ENCODE peak calls at places on chromosomes 1 and 21, in eight cellular contexts. A is progenitor cell of endocrine pancreas, M is retinal pigment epithelial cell, F is H1, Q is transverse colon, B is body of pancreas, P is nephron progenitor cell, H is thoracic aorta. K is an unnamed sample.

GRCh38 chr1:184590163-184590750 is 164.4 kb downstream of the EDEM3 start:
- DNase-seq in A (no peak), M (no peak), F (no peak), Q (peak; percentile 81), B (peak; percentile 86), P (no peak), H (no peak), K (no peak)

GRCh38 chr1:223844521-223844961 is 1.2 kb downstream of the TP53BP2 start:
- DNase-seq in A (no peak), M (no peak), F (no peak), Q (no peak), B (no peak), P (no peak), H (no peak), K (no peak)

GRCh38 chr1:165773324-165773965 is 4.8 kb upstream of the TMCO1 start:
- DNase-seq in A (no peak), M (peak; percentile 39), F (no peak), Q (no peak), B (no peak), P (no peak), H (no peak), K (no peak)

GRCh38 chr1:45134468-45134873 is 71.9 kb downstream of the ZSWIM5 start:
- DNase-seq in A (no peak), M (no peak), F (no peak), Q (no peak), B (peak; percentile 5), P (no peak), H (no peak), K (no peak)

GRCh38 chr1:9253706-9254105 is 19.1 kb downstream of the H6PD start:
- DNase-seq in A (no peak), M (no peak), F (no peak), Q (no peak), B (no peak), P (no peak), H (no peak), K (no peak)

GRCh38 chr1:68197459-68197858 is 34.9 kb downstream of the WLS start:
- DNase-seq in A (no peak), M (no peak), F (no peak), Q (no peak), B (no peak), P (no peak), H (no peak), K (no peak)

GRCh38 chr21:36696390-36696639 is 2.6 kb upstream of the SIM2 start:
- DNase-seq in A (no peak), M (no peak), F (no peak), Q (no peak), B (no peak), P (no peak), H (no peak), K (no peak)

GRCh38 chr1:39238476-39238875 is 34.0 kb downstream of the MACF1 start:
- DNase-seq in A (no peak), M (peak; percentile 58), F (no peak), Q (no peak), B (no peak), P (no peak), H (no peak), K (no peak)

GRCh38 chr21:16330340-16331319 is 600.8 kb downstream of the USP25 start:
- DNase-seq in A (no peak), M (peak; percentile 34), F (no peak), Q (no peak), B (peak; percentile 56), P (peak; percentile 24), H (no peak), K (peak; percentile 11)

GRCh38 chr1:27135920-27136551 is 18.9 kb downstream of the SLC9A1 start:
- DNase-seq in A (no peak), M (no peak), F (no peak), Q (no peak), B (no peak), P (no peak), H (no peak), K (no peak)
- TF ChIP-seq CTCF in A (peak; percentile 22), M (peak; percentile 39), F (peak; percentile 67), Q (no peak), B (no peak), P (no peak), H (no peak), K (peak; percentile 30)

GRCh38 chr1:235617808-235618207 is 31.8 kb downstream of the GNG4 start:
- DNase-seq in A (no peak), M (no peak), F (no peak), Q (no peak), B (no peak), P (no peak), H (no peak), K (no peak)
- TF ChIP-seq CTCF in A (no peak), M (peak; percentile 47), F (no peak), Q (no peak), B (no peak), P (no peak), H (no peak), K (no peak)

DNA sequence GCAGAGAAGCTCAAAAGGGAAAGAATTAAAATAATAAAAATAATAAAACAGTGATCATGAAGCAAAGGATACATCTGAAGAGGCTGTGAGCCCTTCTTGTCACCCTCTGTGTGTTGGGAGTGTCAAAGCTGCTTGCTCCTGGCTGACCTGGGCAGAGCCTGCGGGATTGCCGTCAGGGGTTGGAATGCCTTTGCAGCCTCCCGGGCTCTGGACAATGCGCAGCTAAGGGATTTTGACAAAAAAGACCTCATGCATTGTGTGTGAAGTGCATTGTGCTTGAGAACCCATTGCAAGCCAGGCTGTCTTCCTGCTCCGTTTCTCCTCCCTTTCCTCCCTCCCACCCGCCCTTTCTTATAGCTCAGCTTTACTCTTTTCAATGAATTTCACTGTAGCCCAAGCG is 192.3 kb downstream of the CACNA1E start:
- DNase-seq in A (no peak), M (no peak), F (no peak), Q (no peak), B (no peak), P (no peak), H (no peak), K (no peak)
- TF ChIP-seq CTCF in A (no peak), M (no peak), F (no peak), Q (no peak), B (no peak), P (no peak), H (no peak), K (no peak)

GRCh38 chr1:30600258-30600657 is 123.1 kb downstream of the MATN1 start:
- DNase-seq in A (no peak), M (no peak), F (no peak), Q (no peak), B (no peak), P (no peak), H (no peak), K (no peak)

GRCh38 chr1:30599721-30600120 is 123.7 kb downstream of the MATN1 start:
- DNase-seq in A (no peak), M (no peak), F (no peak), Q (no peak), B (no peak), P (no peak), H (no peak), K (no peak)

GRCh38 chr1:30600706-30601105 is 122.7 kb downstream of the MATN1 start:
- DNase-seq in A (no peak), M (no peak), F (no peak), Q (no peak), B (no peak), P (no peak), H (no peak), K (no peak)

GRCh38 chr1:30603081-30603858 is 120.1 kb downstream of the MATN1 start:
- DNase-seq in A (no peak), M (no peak), F (no peak), Q (no peak), B (no peak), P (no peak), H (no peak), K (no peak)

GRCh38 chr1:30601316-30602085 is 121.9 kb downstream of the MATN1 start:
- DNase-seq in A (no peak), M (no peak), F (no peak), Q (no peak), B (no peak), P (no peak), H (no peak), K (no peak)
- TF ChIP-seq CTCF in A (no peak), M (no peak), F (no peak), Q (no peak), B (no peak), P (no peak), H (no peak), K (no peak)

GRCh38 chr1:115557715-115558114 is 84.1 kb upstream of the VANGL1 start:
- DNase-seq in A (no peak), M (no peak), F (no peak), Q (no peak), B (no peak), P (no peak), H (no peak), K (no peak)

GRCh38 chr1:115558275-115558674 is 83.5 kb upstream of the VANGL1 start:
- DNase-seq in A (no peak), M (no peak), F (no peak), Q (no peak), B (no peak), P (no peak), H (no peak), K (no peak)

GRCh38 chr1:115564201-115564600 is 77.6 kb upstream of the VANGL1 start:
- DNase-seq in A (no peak), M (no peak), F (no peak), Q (no peak), B (no peak), P (peak; percentile 61), H (no peak), K (no peak)

GRCh38 chr1:115555446-115555845 is 86.3 kb upstream of the VANGL1 start:
- DNase-seq in A (no peak), M (no peak), F (no peak), Q (no peak), B (no peak), P (no peak), H (no peak), K (no peak)

GRCh38 chr1:115559987-115560386 is 81.8 kb upstream of the VANGL1 start:
- DNase-seq in A (no peak), M (no peak), F (no peak), Q (no peak), B (no peak), P (no peak), H (no peak), K (no peak)
- TF ChIP-seq CTCF in A (no peak), M (no peak), F (no peak), Q (no peak), B (no peak), P (no peak), H (no peak), K (no peak)

GRCh38 chr1:150696995-150697927 is at the start of gene GOLPH3L:
- DNase-seq in A (peak; percentile 82), M (peak; percentile 99), F (peak; percentile 94), Q (peak; percentile 96), B (peak; percentile 99), P (peak; percentile 83), H (peak; percentile 77), K (peak; percentile 84)
- TF ChIP-seq CTCF in A (no peak), M (peak; percentile 29), F (no peak), Q (peak; percentile 13), B (peak; percentile 32), P (no peak), H (no peak), K (no peak)

DNA sequence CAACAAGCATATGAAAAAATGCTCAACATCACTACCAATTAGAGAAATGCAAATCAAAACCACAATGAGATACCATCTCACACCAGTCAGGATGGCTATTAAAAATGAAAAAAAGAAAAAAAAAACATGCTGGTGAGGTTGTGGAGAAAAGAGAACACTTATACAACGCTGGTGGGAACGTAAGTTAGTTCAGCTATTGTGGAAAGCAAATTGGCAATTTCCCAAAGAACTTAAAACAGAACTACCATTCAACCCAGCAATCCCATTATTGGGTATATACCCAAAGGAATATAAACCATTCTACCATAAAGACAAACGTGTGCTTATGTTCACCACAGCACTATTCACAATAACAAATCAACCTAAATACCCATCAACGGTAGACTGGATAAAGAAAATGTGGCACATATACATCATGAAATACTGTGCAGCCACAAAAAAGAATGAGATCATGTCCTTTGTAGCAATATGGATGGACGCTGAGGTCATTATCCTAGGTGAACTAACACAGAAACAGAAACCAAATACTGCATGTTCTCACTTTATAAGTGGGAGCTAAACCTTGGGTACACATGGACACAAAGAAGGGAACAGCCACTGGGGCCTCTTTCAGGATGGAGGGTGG is 49.5 kb downstream of the LYST start:
- DNase-seq in A (no peak), M (no peak), F (no peak), Q (no peak), B (no peak), P (no peak), H (no peak), K (no peak)
- TF ChIP-seq CTCF in A (no peak), M (no peak), F (no peak), Q (no peak), B (no peak), P (no peak), H (no peak), K (no peak)